ENCODE peak calls at places on chromosomes 6 and 20, in seven cellular contexts. M is MM.1S, U is tibial artery, F is mammary epithelial cell, Z is cardiac muscle cell, H is pancreas, S is lower lobe of right lung. T is an unnamed sample.

GRCh38 chr6:12001004-12001705 is 11.0 kb upstream of the HIVEP1 start:
- DNase-seq in H (no peak), F (no peak), U (no peak), Z (no peak), S (no peak), M (no peak), T (no peak)

GRCh38 chr6:69894578-69895347 is 28.4 kb downstream of the COL19A1 start:
- DNase-seq in H (no peak), F (peak; percentile 89), U (no peak), S (no peak), M (peak; percentile 10), Z (no peak), T (no peak)

GRCh38 chr6:131875647-131876046 is 67.8 kb downstream of the ENPP1 start:
- DNase-seq in M (no peak), U (no peak), Z (no peak), H (no peak), S (no peak), F (no peak), T (no peak)

GRCh38 chr6:46221221-46221793 is 50.5 kb upstream of the ENPP5 start:
- DNase-seq in S (no peak), M (peak; percentile 52), F (peak; percentile 21), U (no peak), Z (peak; percentile 58), H (no peak), T (peak; percentile 4)

GRCh38 chr6:13733178-13733851 is 21.7 kb upstream of the RANBP9 start:
- DNase-seq in S (peak; percentile 55), M (no peak), F (peak; percentile 68), U (peak; percentile 81), Z (no peak), H (no peak), T (no peak)

GRCh38 chr6:90294614-90294988 is 2.0 kb downstream of the BACH2 start:
- DNase-seq in U (no peak), M (peak; percentile 19), F (no peak), Z (peak; percentile 35), H (no peak), S (no peak), T (peak; percentile 56)

GRCh38 chr6:152094992-152095592 is 287.6 kb downstream of the ESR1 start:
- DNase-seq in H (no peak), F (peak; percentile 100), M (no peak), Z (no peak), U (peak; percentile 92), S (peak; percentile 67), T (no peak)

GRCh38 chr6:156662025-156662445 is 115.1 kb upstream of the ARID1B start:
- DNase-seq in U (no peak), Z (no peak), S (no peak), H (no peak), F (peak; percentile 74), M (no peak), T (peak; percentile 55)

GRCh38 chr20:19181552-19181951 is 30.9 kb upstream of the SLC24A3 start:
- DNase-seq in H (no peak), M (no peak), Z (no peak), S (no peak), F (peak; percentile 2), U (no peak), T (no peak)

GRCh38 chr20:60354181-60354580 is 396.0 kb downstream of the CDH26 start:
- DNase-seq in U (no peak), M (no peak), Z (no peak), H (no peak), S (no peak), F (no peak), T (no peak)

GRCh38 chr6:95216560-95216959 is 360.8 kb upstream of the MANEA start:
- DNase-seq in Z (no peak), M (no peak), H (no peak), F (no peak), U (no peak), S (no peak), T (no peak)

GRCh38 chr6:136014454-136015421 is 163.2 kb downstream of the PDE7B start:
- DNase-seq in H (no peak), M (no peak), Z (no peak), U (no peak), F (no peak), S (no peak), T (no peak)

GRCh38 chr20:61037498-61037897 is 214.6 kb upstream of the CDH4 start:
- DNase-seq in H (no peak), U (no peak), M (no peak), F (peak; percentile 15), S (no peak), Z (no peak), T (no peak)

GRCh38 chr6:163263196-163263595 is 151.3 kb upstream of the QKI start:
- DNase-seq in S (no peak), Z (no peak), F (no peak), U (no peak), H (no peak), M (no peak), T (no peak)

GRCh38 chr20:53750827-53751393 is 157.3 kb upstream of the ZNF217 start:
- DNase-seq in S (no peak), U (no peak), M (no peak), Z (peak; percentile 4), H (no peak), F (no peak), T (no peak)

GRCh38 chr6:54491431-54491830 is 183.2 kb downstream of the TINAG start:
- DNase-seq in F (peak; percentile 96), U (no peak), S (no peak), H (no peak), Z (no peak), M (no peak), T (no peak)

GRCh38 chr6:109816452-109817374 is 125.6 kb downstream of the FIG4 start:
- DNase-seq in U (no peak), M (no peak), H (no peak), S (no peak), F (no peak), Z (peak; percentile 13), T (no peak)

GRCh38 chr20:58237318-58238182 is 9.1 kb upstream of the ANKRD60 start:
- DNase-seq in U (no peak), F (no peak), H (no peak), Z (no peak), S (no peak), M (no peak), T (no peak)

GRCh38 chr6:37016995-37017394 is 11.5 kb downstream of the FGD2 start:
- DNase-seq in F (no peak), M (no peak), S (peak; percentile 1), H (no peak), U (no peak), Z (no peak), T (no peak)

GRCh38 chr6:41702089-41702745 is 33.2 kb downstream of the TFEB start:
- DNase-seq in S (no peak), F (no peak), U (no peak), M (no peak), Z (no peak), H (no peak), T (no peak)
- H3K4me1 ChIP-seq in S (peaks cover 29% of the 10 kb centered on the region), F (peaks cover 44% of the 10 kb centered on the region), U (peaks cover 28% of the 10 kb centered on the region), M (peaks cover 12% of the 10 kb centered on the region), Z (peaks cover 19% of the 10 kb centered on the region), H (peaks cover 5% of the 10 kb centered on the region), T (peaks cover 19% of the 10 kb centered on the region)

DNA sequence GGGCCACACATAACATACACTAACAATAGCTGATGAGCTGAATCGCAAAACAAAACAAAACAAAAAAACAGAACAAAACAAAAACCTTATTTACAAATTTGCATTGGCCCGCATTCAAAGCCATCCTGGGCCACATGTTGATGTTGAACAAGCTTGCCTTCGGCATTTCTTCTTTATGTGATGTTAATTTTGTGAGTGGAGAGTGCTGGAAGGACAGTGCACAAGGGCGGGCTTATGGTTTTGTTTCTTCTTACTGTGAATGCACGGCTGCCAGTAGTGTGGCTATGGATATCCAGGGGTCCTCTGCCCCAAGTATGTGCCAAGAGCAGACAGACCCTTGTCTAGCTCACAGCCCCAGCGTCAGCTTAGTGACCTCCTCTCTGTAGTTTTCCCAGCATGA is 24.7 kb downstream of the ZNF292 start:
- DNase-seq in S (no peak), H (no peak), Z (no peak), F (no peak), U (no peak), M (no peak), T (no peak)
- H3K4me1 ChIP-seq in S (no peaks in the 10 kb centered on the region), H (no peaks in the 10 kb centered on the region), Z (no peaks in the 10 kb centered on the region), F (no peaks in the 10 kb centered on the region), U (no peaks in the 10 kb centered on the region), M (peaks cover 4% of the 10 kb centered on the region), T (peaks cover 63% of the 10 kb centered on the region)

DNA sequence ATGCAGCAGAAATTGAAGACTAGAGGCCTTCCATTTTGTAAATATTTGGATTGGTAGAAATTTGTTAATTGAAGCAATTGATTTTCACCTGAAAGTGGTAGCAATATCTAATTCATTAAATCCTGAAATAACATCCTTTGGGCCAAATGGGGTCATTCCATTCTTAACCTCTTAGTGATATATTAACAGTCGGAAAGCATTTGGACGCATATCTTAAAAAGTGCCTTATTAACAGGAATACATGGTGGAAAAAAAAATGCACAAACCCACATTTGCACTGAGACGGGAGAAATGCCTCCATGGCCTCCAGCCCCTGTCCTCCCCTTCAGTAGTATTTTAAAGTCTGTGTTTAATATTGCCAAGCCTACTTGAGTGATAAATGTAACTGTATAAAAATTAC is 205.5 kb downstream of the TFAP2B start:
- DNase-seq in S (no peak), U (no peak), M (no peak), H (no peak), Z (no peak), F (no peak), T (no peak)
- H3K4me1 ChIP-seq in S (no peaks in the 10 kb centered on the region), U (no peaks in the 10 kb centered on the region), M (no peaks in the 10 kb centered on the region), H (no peaks in the 10 kb centered on the region), Z (no peaks in the 10 kb centered on the region), F (peaks cover 5% of the 10 kb centered on the region), T (no peaks in the 10 kb centered on the region)

GRCh38 chr20:64041781-64042771 is 6.1 kb downstream of the C20orf204 start:
- DNase-seq in S (no peak), U (no peak), F (no peak), M (no peak), H (peak; percentile 67), Z (no peak), T (no peak)

GRCh38 chr20:64041040-64041780 is 5.2 kb downstream of the C20orf204 start:
- DNase-seq in S (no peak), Z (no peak), U (no peak), M (no peak), H (peak; percentile 60), F (no peak), T (no peak)

GRCh38 chr20:64038579-64039292 is 2.8 kb downstream of the C20orf204 start:
- DNase-seq in M (peak; percentile 77), F (peak; percentile 80), H (peak; percentile 92), S (peak; percentile 86), Z (peak; percentile 83), U (peak; percentile 76), T (peak; percentile 71)

GRCh38 chr20:64039293-64040160 is 3.5 kb downstream of the C20orf204 start:
- DNase-seq in M (no peak), U (no peak), H (peak; percentile 67), Z (no peak), F (no peak), S (no peak), T (no peak)

DNA sequence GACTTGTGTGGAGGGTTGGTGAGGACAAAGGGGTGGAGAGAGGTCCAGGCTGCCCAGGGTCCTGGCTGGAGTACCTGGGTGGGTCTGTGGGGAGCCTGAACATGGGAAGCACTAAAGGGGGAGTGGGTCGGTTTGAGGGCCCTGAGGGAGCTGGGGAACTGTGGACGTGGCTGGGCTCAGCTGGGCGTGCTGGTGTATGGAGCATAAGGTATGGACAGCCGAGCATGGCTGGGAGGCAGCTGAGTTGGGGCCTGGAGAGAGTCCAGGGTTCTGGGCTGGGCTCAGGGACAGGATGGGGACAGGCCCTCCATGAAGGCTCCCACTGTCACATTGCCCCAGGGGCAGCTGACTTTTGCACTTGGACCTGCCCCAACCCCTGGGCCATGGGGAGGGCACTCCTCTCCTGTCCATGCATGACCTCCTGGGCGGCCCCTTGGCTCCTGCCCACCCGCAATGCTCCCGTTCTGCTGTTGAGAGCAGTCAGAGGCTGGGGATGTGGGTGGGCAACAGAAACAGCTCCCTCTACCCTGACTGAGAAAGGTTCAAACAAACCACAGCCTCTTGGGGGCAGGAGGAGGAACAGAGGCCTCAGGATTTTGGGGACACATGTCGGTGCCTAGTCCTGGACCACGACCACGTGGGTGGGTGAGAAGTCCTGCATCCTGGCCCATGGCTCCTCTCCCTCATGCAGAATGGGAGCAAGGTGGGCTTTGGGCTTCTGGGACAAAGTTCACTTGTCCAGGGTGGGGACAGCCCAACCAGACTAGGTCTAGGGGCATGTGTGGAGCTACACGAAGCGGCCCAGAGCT is 4.5 kb downstream of the C20orf204 start:
- DNase-seq in Z (no peak), M (no peak), F (no peak), U (no peak), S (no peak), H (peak; percentile 78), T (no peak)
- H3K4me1 ChIP-seq in Z (peaks cover 8% of the 10 kb centered on the region), M (no peaks in the 10 kb centered on the region), F (peaks cover 22% of the 10 kb centered on the region), U (peaks cover 27% of the 10 kb centered on the region), S (peaks cover 51% of the 10 kb centered on the region), H (peaks cover 5% of the 10 kb centered on the region), T (peaks cover 57% of the 10 kb centered on the region)